ENCODE peak calls at places on chromosomes 7 and 10, in five cellular contexts. P is K562, E is GM23338, I is tibial nerve, J is fibroblast of pulmonary artery. O is an unnamed sample.

GRCh38 chr7:130490888-130491771 is 755 bp upstream of the MEST start:
- DNase-seq in E (peak), P (no peak), J (peak), I (no peak), O (no peak)

GRCh38 chr10:34018129-34018528 is 683.7 kb upstream of the NRP1 start:
- DNase-seq in J (peak), I (no peak), E (no peak), P (peak), O (no peak)

GRCh38 chr7:89312561-89312960 is 517.0 kb upstream of the TEX47 start:
- DNase-seq in E (no peak), I (no peak), J (no peak), P (no peak), O (no peak)

GRCh38 chr10:9238041-9238440 is 1183.6 kb downstream of the GATA3 start:
- DNase-seq in J (no peak), I (no peak), E (no peak), P (no peak), O (no peak)

GRCh38 chr7:138125119-138125518 is 48.9 kb downstream of the AKR1D1 start:
- DNase-seq in J (peak), E (no peak), I (no peak), P (no peak), O (peak)

GRCh38 chr7:121941836-121942235 is 68.9 kb downstream of the PTPRZ1 start:
- DNase-seq in P (no peak), I (no peak), E (no peak), J (no peak), O (no peak)

GRCh38 chr10:132363921-132364593 is 32.1 kb downstream of the LRRC27 start:
- DNase-seq in P (peak), E (no peak), J (peak), I (no peak), O (no peak)

GRCh38 chr10:65950075-65950474 is 975.8 kb upstream of the LRRTM3 start:
- DNase-seq in P (no peak), I (no peak), J (no peak), E (no peak), O (peak)

DNA sequence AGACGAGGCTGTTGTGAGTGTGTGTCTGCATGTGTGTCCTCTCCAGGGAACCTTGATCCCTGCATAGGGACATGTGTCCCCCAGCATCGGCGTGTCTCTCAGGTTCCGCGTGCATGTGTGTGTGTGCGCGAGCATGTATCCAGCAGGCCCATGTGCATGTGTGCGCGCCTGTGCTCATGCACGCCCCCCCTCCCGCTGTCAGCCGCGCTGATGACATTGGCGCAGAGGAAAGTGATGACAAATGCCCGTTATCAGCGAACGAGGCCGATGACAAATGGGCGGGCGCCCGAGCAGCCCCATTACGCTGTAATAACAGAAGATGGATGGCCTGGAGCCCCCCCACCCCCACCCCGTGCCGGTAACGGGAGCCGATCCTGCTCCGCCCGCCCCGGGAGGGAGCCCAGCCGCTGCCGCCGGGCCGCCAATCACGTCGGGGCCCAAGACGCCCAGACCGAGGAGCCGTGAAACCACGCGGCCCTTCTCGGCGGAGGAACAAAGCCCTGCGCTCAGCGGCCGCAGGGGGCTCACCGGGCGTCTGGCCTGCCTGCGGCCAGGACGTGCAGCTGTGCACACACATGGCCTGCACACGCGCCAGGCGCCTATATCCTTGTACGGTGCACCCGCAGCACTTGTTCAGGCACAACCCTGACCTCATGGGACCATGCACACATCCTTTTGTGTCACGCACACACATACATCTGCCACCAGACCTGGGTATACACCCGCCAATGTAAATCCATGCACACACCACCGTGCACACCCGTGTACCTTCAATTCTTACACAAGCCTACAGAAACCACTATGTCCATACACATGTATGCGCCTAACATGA is 21.5 kb downstream of the POLL start:
- DNase-seq in I (no peak), P (peak), E (peak), J (peak), O (no peak)
- TF ChIP-seq CTCF in I (no peak), P (no peak), E (no peak), J (no peak), O (no peak)

GRCh38 chr7:142587578-142588191 is 161.6 kb upstream of the PRSS1 start:
- DNase-seq in P (peak), J (peak), I (no peak), E (peak), O (peak)
- TF ChIP-seq CTCF in P (peak), J (peak), I (no peak), E (peak), O (peak)

DNA sequence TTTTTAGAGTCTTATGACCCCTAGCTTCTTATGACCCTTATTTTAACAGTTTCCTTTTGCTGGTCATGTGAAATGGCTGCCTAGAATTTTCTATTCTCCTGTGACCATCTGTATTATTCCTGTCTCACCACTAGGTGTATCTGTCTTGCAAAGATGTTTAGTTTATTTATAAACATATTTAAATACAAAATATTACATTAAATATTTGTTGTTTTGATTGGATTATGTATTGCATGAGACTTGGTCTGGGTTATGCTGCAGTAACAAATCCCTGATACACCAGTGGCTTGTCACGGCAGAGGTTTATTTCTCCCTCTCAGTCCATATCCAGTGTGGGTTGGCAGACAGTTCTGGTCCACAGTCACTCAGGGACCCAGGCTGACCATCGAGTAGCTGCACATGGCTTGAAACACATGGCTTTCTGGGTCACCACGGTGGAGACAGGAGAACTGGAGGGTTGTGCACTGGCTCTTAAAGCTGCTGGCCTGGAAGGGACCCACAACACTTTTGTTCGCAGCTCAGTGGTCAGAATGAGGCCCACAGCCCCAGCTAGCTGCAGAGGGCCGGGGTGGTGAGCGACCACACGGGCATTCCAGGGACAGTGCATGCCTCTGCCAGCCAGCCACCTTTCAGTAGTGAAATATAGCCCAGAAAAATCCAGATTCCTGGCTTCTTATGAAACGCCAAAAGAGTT is 7.4 kb downstream of the RASSF4 start:
- DNase-seq in E (no peak), P (no peak), I (no peak), J (no peak), O (no peak)
- TF ChIP-seq CTCF in E (no peak), P (peak), I (no peak), J (peak), O (peak)

GRCh38 chr7:115704884-115705283 is 325.7 kb downstream of the TFEC start:
- DNase-seq in P (no peak), I (no peak), E (no peak), J (no peak), O (no peak)

GRCh38 chr7:115709664-115710063 is 320.9 kb downstream of the TFEC start:
- DNase-seq in J (no peak), E (no peak), I (no peak), P (no peak), O (no peak)

GRCh38 chr7:115707684-115708341 is 322.8 kb downstream of the TFEC start:
- DNase-seq in I (no peak), E (no peak), P (no peak), J (no peak), O (no peak)

DNA sequence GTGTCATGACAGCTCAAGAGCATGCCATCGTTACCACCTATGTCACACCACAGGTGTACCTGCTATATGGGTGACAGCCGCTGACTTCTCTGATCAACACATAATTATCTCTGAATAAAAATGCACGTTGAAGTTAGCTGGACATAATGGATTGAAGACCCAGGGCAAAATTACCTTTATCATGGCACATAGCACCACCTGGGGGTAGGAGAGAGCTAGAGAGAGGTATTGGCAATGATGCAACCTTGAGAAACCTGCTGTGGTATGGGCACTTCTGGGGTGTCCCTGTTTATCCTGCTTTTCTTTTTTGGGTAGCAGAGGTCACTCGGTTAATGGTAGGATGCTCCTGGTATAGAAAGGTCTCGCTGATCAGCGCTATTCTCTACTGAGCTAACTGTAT is 323.3 kb downstream of the TFEC start:
- DNase-seq in J (peak), P (no peak), I (no peak), E (peak), O (peak)
- TF ChIP-seq CTCF in J (peak), P (no peak), I (no peak), E (peak), O (peak)

GRCh38 chr7:94423865-94424264 is 29.2 kb downstream of the COL1A2 start:
- DNase-seq in E (no peak), J (peak), I (no peak), P (no peak), O (peak)
- TF ChIP-seq CTCF in E (no peak), J (no peak), I (no peak), P (no peak), O (no peak)

DNA sequence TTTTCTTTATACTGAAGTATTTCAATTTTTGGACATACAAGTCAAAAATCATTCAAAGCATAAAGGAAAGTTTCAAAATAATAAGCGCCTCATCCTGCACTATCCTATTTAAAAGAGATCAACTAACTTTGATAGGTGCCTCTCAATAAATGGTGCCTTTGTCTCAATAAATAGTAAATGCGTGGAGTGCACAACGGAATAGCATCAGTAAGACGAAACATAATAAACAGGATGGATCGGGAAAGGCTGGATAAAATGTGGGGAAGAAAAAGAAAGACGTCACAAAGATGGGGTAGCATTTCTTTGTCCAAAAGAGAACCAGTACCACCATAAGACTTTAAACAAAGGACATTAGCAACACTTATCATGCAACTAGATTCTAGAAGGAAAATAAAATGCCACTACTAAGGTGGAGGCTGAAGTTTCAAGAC is 574 bp upstream of the PRKAR2B start:
- DNase-seq in I (no peak), E (no peak), J (peak), P (no peak), O (no peak)
- TF ChIP-seq CTCF in I (no peak), E (no peak), J (no peak), P (no peak), O (no peak)

DNA sequence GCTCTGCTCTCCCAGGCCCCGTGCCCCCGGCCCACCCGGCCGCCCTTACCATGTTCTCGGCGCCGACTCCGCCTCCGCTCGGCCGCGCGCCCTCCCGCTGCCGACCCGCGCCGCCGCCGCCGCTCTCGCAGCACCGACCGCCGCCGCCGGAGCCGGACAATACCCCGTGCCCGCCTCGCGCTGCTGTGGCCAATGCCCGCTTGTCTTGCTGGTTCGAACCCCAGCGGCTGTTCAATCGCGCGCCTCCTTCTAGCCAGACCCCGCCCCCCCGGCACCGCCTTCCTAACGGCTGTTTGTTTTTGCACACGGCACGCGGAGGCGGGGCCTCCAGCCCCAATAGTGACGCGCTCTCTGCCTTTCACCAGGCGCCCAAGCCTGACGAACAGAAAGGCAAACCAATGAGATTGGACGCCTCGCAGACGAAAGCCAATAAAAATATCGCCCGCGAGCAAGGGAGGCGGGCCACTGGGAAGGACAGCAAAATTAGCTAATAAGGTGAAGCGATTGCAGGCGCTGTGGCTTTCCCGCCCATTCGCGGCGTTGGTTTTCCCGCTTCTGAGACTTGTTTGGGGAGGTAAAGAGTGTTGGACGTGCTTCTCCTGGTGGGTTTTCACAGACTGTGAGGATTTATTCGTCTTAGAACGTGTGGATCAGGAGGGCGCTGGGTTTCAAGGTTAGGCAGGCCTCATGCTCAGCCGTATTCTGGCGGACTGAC is at the start of gene H2AZ2:
- DNase-seq in J (peak), E (peak), I (peak), P (peak), O (peak)
- TF ChIP-seq CTCF in J (no peak), E (no peak), I (no peak), P (peak), O (no peak)

O was measured in MCF 10A.